ENCODE peak calls at places on chromosomes 13 and 19, in nine cellular contexts. One of them, this sample, is unnamed.

GRCh38 chr19:31331536-31331935 is 17.7 kb downstream of the TSHZ3 start:
- DNase-seq in NCI-H748 treated with DMSO at 0.1 percent for 48 hours: no peak
- DNase-seq in tibial artery: no peak
- DNase-seq in ecto neural progenitor cell: no peak
- DNase-seq in anterior cingulate cortex: no peak
- DNase-seq in midbrain: no peak
- DNase-seq in mesothelial cell of epicardium: no peak
- DNase-seq in stimulated activated CD8-positive, alpha-beta memory T cell treated with anti-CD3 and anti-CD28 coated beads, Interleukin-7, amount 100 ng/mL, for 24 hours: no peak
- DNase-seq in AG08395: no peak
- DNase-seq in this sample: no peak

GRCh38 chr19:51366999-51367564 is 894 bp upstream of the ETFB start:
- DNase-seq in tibial artery: peak; percentile 32
- DNase-seq in mesothelial cell of epicardium: peak; percentile 63
- DNase-seq in AG08395: no peak
- DNase-seq in ecto neural progenitor cell: no peak
- DNase-seq in midbrain: no peak
- DNase-seq in anterior cingulate cortex: no peak
- DNase-seq in NCI-H748 treated with DMSO at 0.1 percent for 48 hours: no peak
- DNase-seq in stimulated activated CD8-positive, alpha-beta memory T cell treated with anti-CD3 and anti-CD28 coated beads, Interleukin-7, amount 100 ng/mL, for 24 hours: no peak
- DNase-seq in this sample: no peak

GRCh38 chr19:35154535-35155406 is at the start of gene FXYD5:
- DNase-seq in tibial artery: peak; percentile 76
- DNase-seq in NCI-H748 treated with DMSO at 0.1 percent for 48 hours: peak; percentile 31
- DNase-seq in ecto neural progenitor cell: peak; percentile 74
- DNase-seq in stimulated activated CD8-positive, alpha-beta memory T cell treated with anti-CD3 and anti-CD28 coated beads, Interleukin-7, amount 100 ng/mL, for 24 hours: peak; percentile 71
- DNase-seq in midbrain: no peak
- DNase-seq in anterior cingulate cortex: no peak
- DNase-seq in mesothelial cell of epicardium: peak; percentile 60
- DNase-seq in AG08395: peak; percentile 88
- DNase-seq in this sample: no peak

GRCh38 chr13:33351324-33351723 is 65.8 kb upstream of the STARD13 start:
- DNase-seq in ecto neural progenitor cell: no peak
- DNase-seq in anterior cingulate cortex: no peak
- DNase-seq in stimulated activated CD8-positive, alpha-beta memory T cell treated with anti-CD3 and anti-CD28 coated beads, Interleukin-7, amount 100 ng/mL, for 24 hours: no peak
- DNase-seq in NCI-H748 treated with DMSO at 0.1 percent for 48 hours: no peak
- DNase-seq in AG08395: peak; percentile 55
- DNase-seq in midbrain: no peak
- DNase-seq in tibial artery: peak; percentile 36
- DNase-seq in mesothelial cell of epicardium: no peak
- DNase-seq in this sample: no peak

GRCh38 chr19:28843771-28844492 is 369.0 kb downstream of the UQCRFS1 start:
- DNase-seq in tibial artery: no peak
- DNase-seq in stimulated activated CD8-positive, alpha-beta memory T cell treated with anti-CD3 and anti-CD28 coated beads, Interleukin-7, amount 100 ng/mL, for 24 hours: no peak
- DNase-seq in anterior cingulate cortex: no peak
- DNase-seq in AG08395: no peak
- DNase-seq in midbrain: no peak
- DNase-seq in ecto neural progenitor cell: no peak
- DNase-seq in NCI-H748 treated with DMSO at 0.1 percent for 48 hours: no peak
- DNase-seq in mesothelial cell of epicardium: no peak
- DNase-seq in this sample: no peak

GRCh38 chr19:58546131-58546530 is 2.3 kb downstream of the TRIM28 start:
- DNase-seq in mesothelial cell of epicardium: no peak
- DNase-seq in stimulated activated CD8-positive, alpha-beta memory T cell treated with anti-CD3 and anti-CD28 coated beads, Interleukin-7, amount 100 ng/mL, for 24 hours: no peak
- DNase-seq in ecto neural progenitor cell: no peak
- DNase-seq in anterior cingulate cortex: no peak
- DNase-seq in midbrain: no peak
- DNase-seq in NCI-H748 treated with DMSO at 0.1 percent for 48 hours: no peak
- DNase-seq in AG08395: no peak
- DNase-seq in tibial artery: no peak
- DNase-seq in this sample: peak; percentile 8

GRCh38 chr19:12695090-12695489 is 1.3 kb downstream of the FBXW9 start:
- DNase-seq in mesothelial cell of epicardium: no peak
- DNase-seq in tibial artery: no peak
- DNase-seq in anterior cingulate cortex: no peak
- DNase-seq in ecto neural progenitor cell: no peak
- DNase-seq in stimulated activated CD8-positive, alpha-beta memory T cell treated with anti-CD3 and anti-CD28 coated beads, Interleukin-7, amount 100 ng/mL, for 24 hours: no peak
- DNase-seq in NCI-H748 treated with DMSO at 0.1 percent for 48 hours: no peak
- DNase-seq in AG08395: no peak
- DNase-seq in midbrain: no peak
- DNase-seq in this sample: no peak

GRCh38 chr13:62598708-62599107 is 1183.1 kb upstream of the PCDH20 start:
- DNase-seq in midbrain: no peak
- DNase-seq in stimulated activated CD8-positive, alpha-beta memory T cell treated with anti-CD3 and anti-CD28 coated beads, Interleukin-7, amount 100 ng/mL, for 24 hours: no peak
- DNase-seq in ecto neural progenitor cell: no peak
- DNase-seq in tibial artery: no peak
- DNase-seq in mesothelial cell of epicardium: no peak
- DNase-seq in NCI-H748 treated with DMSO at 0.1 percent for 48 hours: no peak
- DNase-seq in AG08395: no peak
- DNase-seq in anterior cingulate cortex: no peak
- DNase-seq in this sample: no peak